ENCODE peak calls at places on chromosomes 1 and 21, in seven cellular contexts. V, P, W, A, R, F and N are unnamed samples.

GRCh38 chr1:27446491-27447020 is 43.4 kb downstream of the WASF2 start:
- DNase-seq in V (no peak), P (no peak), W (no peak), A (no peak), R (no peak), F (no peak), N (no peak)

GRCh38 chr1:93804412-93804811 is 74.6 kb downstream of the DNTTIP2 start:
- DNase-seq in V (no peak), P (no peak), W (peak), A (no peak), R (no peak), F (no peak), N (no peak)

GRCh38 chr21:43325968-43326367 is 101.0 kb downstream of the SIK1 start:
- DNase-seq in V (no peak), P (no peak), W (no peak), A (no peak), R (no peak), F (no peak), N (no peak)

GRCh38 chr1:7471836-7472235 is 299.3 kb upstream of the VAMP3 start:
- DNase-seq in V (no peak), P (no peak), W (peak), A (no peak), R (no peak), F (no peak), N (no peak)

GRCh38 chr1:232249834-232250233 is 380.1 kb downstream of the SIPA1L2 start:
- DNase-seq in V (no peak), P (no peak), W (no peak), A (no peak), R (no peak), F (no peak), N (no peak)

GRCh38 chr1:204192589-204193352 is 3.5 kb downstream of the KISS1 start:
- DNase-seq in V (no peak), P (no peak), W (no peak), A (no peak), R (no peak), F (no peak), N (no peak)

GRCh38 chr1:157993179-157994080 is at the start of gene KIRREL1:
- DNase-seq in V (no peak), P (peak), W (peak), A (no peak), R (no peak), F (no peak), N (no peak)

GRCh38 chr1:172993640-172994039 is 57.1 kb downstream of the TNFSF18 start:
- DNase-seq in V (no peak), P (no peak), W (peak), A (no peak), R (no peak), F (no peak), N (no peak)

GRCh38 chr1:184483101-184483813 is 96.4 kb downstream of the C1orf21 start:
- DNase-seq in V (no peak), P (no peak), W (peak), A (no peak), R (no peak), F (no peak), N (no peak)

GRCh38 chr1:158732524-158732923 is 12.0 kb upstream of the OR6K3 start:
- DNase-seq in V (no peak), P (no peak), W (no peak), A (peak), R (no peak), F (no peak), N (no peak)

GRCh38 chr1:107254306-107254705 is 113.5 kb downstream of the NTNG1 start:
- DNase-seq in V (no peak), P (no peak), W (no peak), A (no peak), R (no peak), F (no peak), N (no peak)

GRCh38 chr1:87474098-87474497 is 145.4 kb downstream of the LMO4 start:
- DNase-seq in V (no peak), P (no peak), W (no peak), A (no peak), R (no peak), F (no peak), N (no peak)

GRCh38 chr1:9435854-9436253 is 103.4 kb upstream of the SLC25A33 start:
- DNase-seq in V (no peak), P (no peak), W (no peak), A (no peak), R (no peak), F (no peak), N (no peak)

GRCh38 chr1:108848802-108849201 is 8.1 kb downstream of the AKNAD1 start:
- DNase-seq in V (no peak), P (no peak), W (no peak), A (no peak), R (no peak), F (no peak), N (no peak)

GRCh38 chr1:4585216-4585615 is 69.2 kb upstream of the AJAP1 start:
- DNase-seq in V (peak), P (peak), W (no peak), A (peak), R (no peak), F (no peak), N (peak)

GRCh38 chr1:93798301-93798700 is 80.7 kb downstream of the DNTTIP2 start:
- DNase-seq in V (no peak), P (no peak), W (peak), A (no peak), R (no peak), F (no peak), N (no peak)

GRCh38 chr1:246187834-246188372 is 319.2 kb downstream of the SMYD3 start:
- DNase-seq in V (no peak), P (no peak), W (no peak), A (peak), R (peak), F (no peak), N (no peak)

GRCh38 chr1:234429434-234429806 is 49.6 kb downstream of the TARBP1 start:
- DNase-seq in V (no peak), P (no peak), W (no peak), A (no peak), R (no peak), F (no peak), N (no peak)

GRCh38 chr1:8157765-8158164 is 131.7 kb upstream of the ERRFI1 start:
- DNase-seq in V (no peak), P (no peak), W (no peak), A (no peak), R (no peak), F (no peak), N (no peak)

GRCh38 chr1:243254233-243254926 is 701 bp downstream of the CEP170 start:
- DNase-seq in V (peak), P (peak), W (peak), A (peak), R (peak), F (no peak), N (peak)

GRCh38 chr1:181664543-181664942 is 181.2 kb downstream of the CACNA1E start:
- DNase-seq in V (no peak), P (no peak), W (no peak), A (no peak), R (no peak), F (no peak), N (no peak)

GRCh38 chr1:181674617-181675016 is 191.3 kb downstream of the CACNA1E start:
- DNase-seq in V (no peak), P (no peak), W (no peak), A (no peak), R (no peak), F (no peak), N (no peak)

GRCh38 chr1:181675091-181675490 is 191.8 kb downstream of the CACNA1E start:
- DNase-seq in V (no peak), P (no peak), W (no peak), A (no peak), R (no peak), F (no peak), N (no peak)

GRCh38 chr1:181669209-181669608 is 185.9 kb downstream of the CACNA1E start:
- DNase-seq in V (no peak), P (no peak), W (no peak), A (no peak), R (no peak), F (no peak), N (no peak)
- TF ChIP-seq RFX5 in V (no peak), P (no peak), W (no peak), A (no peak), R (no peak), F (no peak), N (no peak)

GRCh38 chr1:155253797-155254196 is 1.5 kb downstream of the ENTREP3 start:
- DNase-seq in V (no peak), P (no peak), W (peak), A (no peak), R (no peak), F (no peak), N (no peak)

GRCh38 chr1:155254714-155255242 is 505 bp downstream of the ENTREP3 start:
- DNase-seq in V (no peak), P (peak), W (no peak), A (no peak), R (no peak), F (no peak), N (no peak)

GRCh38 chr1:155253208-155253607 is 2.1 kb downstream of the ENTREP3 start:
- DNase-seq in V (no peak), P (peak), W (no peak), A (no peak), R (no peak), F (no peak), N (no peak)

GRCh38 chr1:155255243-155256100 is at the start of gene ENTREP3:
- DNase-seq in V (peak), P (peak), W (peak), A (peak), R (peak), F (no peak), N (peak)

DNA sequence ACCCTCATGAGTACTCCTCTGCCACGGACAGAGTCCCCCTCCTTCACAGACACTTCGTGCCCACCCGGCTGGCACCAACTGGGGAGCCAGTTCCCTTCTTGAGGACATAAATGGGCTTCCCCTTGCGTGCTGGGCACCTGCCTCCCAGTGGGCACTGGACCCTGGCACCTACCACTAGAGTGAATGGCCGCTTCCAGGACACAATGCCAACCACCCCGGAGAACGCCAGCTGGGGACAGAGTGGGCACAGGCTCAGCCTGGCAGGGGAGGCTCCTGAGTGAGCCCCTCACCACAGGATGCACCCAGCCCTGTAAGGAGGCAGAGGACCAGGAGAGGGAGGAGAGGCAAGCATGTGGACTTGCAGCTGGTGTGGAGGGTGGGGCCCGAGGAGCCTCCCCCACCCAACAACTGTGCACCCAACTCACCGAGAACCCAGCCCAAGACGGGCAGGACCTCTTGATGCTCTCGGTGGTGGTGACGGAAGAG is 1.0 kb downstream of the ENTREP3 start:
- DNase-seq in V (no peak), P (no peak), W (no peak), A (no peak), R (no peak), F (no peak), N (no peak)
- TF ChIP-seq RFX5 in V (no peak), P (no peak), W (no peak), A (no peak), R (no peak), F (no peak), N (no peak)

DNA sequence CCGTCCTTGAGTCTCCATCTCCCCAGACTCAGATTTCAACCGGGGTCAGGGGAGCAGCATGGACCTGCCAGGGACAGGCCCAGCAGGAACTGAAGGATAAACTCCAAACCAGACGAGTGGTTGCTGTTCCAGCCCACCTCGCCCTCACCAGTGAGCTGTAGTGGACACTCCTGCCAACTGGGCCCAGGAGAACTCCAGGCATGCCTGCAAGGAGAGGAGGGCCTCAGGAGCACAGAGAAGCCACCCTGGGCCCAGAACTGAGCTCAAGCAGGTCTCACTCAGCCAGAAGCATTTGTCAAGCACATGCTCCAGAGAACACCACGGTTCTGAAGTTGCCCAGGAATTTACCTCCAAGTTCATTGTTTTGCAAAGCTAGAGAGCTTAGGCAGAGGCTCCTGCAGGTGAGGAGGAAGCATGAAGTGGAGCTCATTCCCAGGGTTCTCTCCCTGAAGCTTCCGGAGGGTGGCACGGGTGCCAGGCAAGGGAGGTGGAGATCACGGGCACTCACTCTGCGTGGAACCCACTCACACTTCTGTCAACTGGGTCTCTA is 61.0 kb downstream of the MATN1 start:
- DNase-seq in V (no peak), P (no peak), W (no peak), A (no peak), R (no peak), F (no peak), N (no peak)
- TF ChIP-seq RFX5 in V (no peak), P (no peak), W (no peak), A (no peak), R (no peak), F (no peak), N (no peak)

GRCh38 chr1:208475449-208475848 is 231.3 kb upstream of the PLXNA2 start:
- DNase-seq in V (no peak), P (no peak), W (peak), A (no peak), R (no peak), F (no peak), N (no peak)
- TF ChIP-seq RFX5 in V (no peak), P (no peak), W (no peak), A (no peak), R (no peak), F (no peak), N (no peak)